ENCODE peak calls at places on chromosomes 5 and 9, in four cellular contexts. D is HFF-Myc; N is stimulated activated CD4-positive, alpha-beta T cell treated with anti-CD3 and anti-CD28 coated beads, Interleukin-2, amount 100 ng/mL, for 48 hours; F is heart right ventricle. U is an unnamed sample.

GRCh38 chr5:105726093-105726492 is 1944.6 kb downstream of the EFNA5 start:
- DNase-seq in D (no peak), N (no peak), F (no peak), U (no peak)

GRCh38 chr5:591746-592145 is 20.4 kb upstream of the CEP72 start:
- DNase-seq in D (no peak), F (no peak), N (no peak), U (no peak)

GRCh38 chr5:18281947-18282557 is 647.8 kb downstream of the TAF11L14 start:
- DNase-seq in F (no peak), N (no peak), D (peak), U (no peak)

GRCh38 chr5:135348920-135349319 is 50.1 kb downstream of the MACROH2A1 start:
- DNase-seq in F (no peak), D (no peak), N (no peak), U (no peak)

GRCh38 chr5:154390746-154391359 is 54.9 kb upstream of the SAP30L start:
- DNase-seq in D (no peak), N (no peak), F (no peak), U (no peak)

GRCh38 chr5:143121135-143121474 is 282.4 kb downstream of the NR3C1 start:
- DNase-seq in F (no peak), N (no peak), D (no peak), U (no peak)

GRCh38 chr9:37840560-37841194 is 40.1 kb downstream of the DCAF10 start:
- DNase-seq in N (peak), D (peak), F (no peak), U (no peak)

GRCh38 chr5:62268239-62268638 is 37.8 kb upstream of the KIF2A start:
- DNase-seq in F (no peak), D (no peak), N (no peak), U (no peak)

GRCh38 chr5:133569347-133569746 is 43.0 kb downstream of the FSTL4 start:
- DNase-seq in N (no peak), F (no peak), D (no peak), U (no peak)

GRCh38 chr5:151673421-151673820 is 13.3 kb downstream of the SPARC start:
- DNase-seq in F (no peak), N (no peak), D (no peak), U (no peak)

GRCh38 chr5:133818031-133818431 is 150.4 kb downstream of the C5orf15 start:
- DNase-seq in D (no peak), F (peak), N (no peak), U (no peak)

GRCh38 chr9:9799287-9799686 is 813.5 kb downstream of the PTPRD start:
- DNase-seq in F (no peak), D (no peak), N (no peak), U (no peak)

GRCh38 chr5:132272341-132273210 is 15.1 kb downstream of the PDLIM4 start:
- DNase-seq in N (peak), F (peak), D (no peak), U (peak)

GRCh38 chr5:17438027-17438426 is 60.0 kb upstream of the TAF11L2 start:
- DNase-seq in F (no peak), N (no peak), D (no peak), U (no peak)

GRCh38 chr5:65327582-65327981 is 154.1 kb downstream of the ADAMTS6 start:
- DNase-seq in F (no peak), N (no peak), D (no peak), U (no peak)

GRCh38 chr9:23826120-23826629 is at the start of gene ELAVL2:
- DNase-seq in D (peak), N (no peak), F (peak), U (peak)

GRCh38 chr5:13662646-13663045 is 281.8 kb downstream of the DNAH5 start:
- DNase-seq in F (no peak), D (no peak), N (no peak), U (no peak)

GRCh38 chr5:39912880-39913279 is 488.1 kb upstream of the DAB2 start:
- DNase-seq in F (no peak), D (no peak), N (no peak), U (no peak)

U was measured in uterus.